ENCODE peak calls at places on chromosomes 3 and 15, in ten cellular contexts. V is thoracic aorta; H is nephron progenitor cell; B is T-helper 9 cell; K is activated CD8-positive, alpha-beta T cell treated with anti-CD3 and anti-CD28 coated beads, Interleukin-2, amount 10 ng/mL, durations not matched to agents 7 days and 5 days; Y is GM10248; O is AG08396; I is GM13977; E is iPS-NIHi11; Q is adrenal gland. N is an unnamed sample.
A peak's percentile ranks its signal among the peaks of the same experiment; 100 is the strongest.

GRCh38 chr3:138188013-138188352 is 882 bp downstream of the ARMC8 start:
- DNase-seq in V (peak; percentile 15), H (no peak), B (no peak), K (no peak), Y (no peak), O (peak; percentile 58), I (no peak), E (no peak), Q (peak; percentile 66), N (no peak)

GRCh38 chr3:113638910-113639309 is 57.5 kb downstream of the USF3 start:
- DNase-seq in V (no peak), H (no peak), B (no peak), K (no peak), Y (no peak), O (no peak), I (no peak), E (no peak), Q (no peak), N (no peak)

GRCh38 chr3:33076952-33077351 is 20.0 kb downstream of the GLB1 start:
- DNase-seq in V (no peak), H (no peak), B (no peak), K (no peak), Y (no peak), O (no peak), I (no peak), E (no peak), Q (no peak), N (no peak)

GRCh38 chr15:78995921-78996780 is 51.3 kb upstream of the CTSH start:
- DNase-seq in V (no peak), H (no peak), B (no peak), K (no peak), Y (no peak), O (no peak), I (no peak), E (no peak), Q (no peak), N (no peak)

GRCh38 chr15:89784686-89784960 is 8.5 kb downstream of the MESP2 start:
- DNase-seq in V (no peak), H (no peak), B (no peak), K (no peak), Y (no peak), O (no peak), I (no peak), E (no peak), Q (no peak), N (no peak)

GRCh38 chr15:93152951-93153350 is 63.9 kb upstream of the RGMA start:
- DNase-seq in V (peak; percentile 17), H (no peak), B (no peak), K (no peak), Y (no peak), O (no peak), I (no peak), E (no peak), Q (peak; percentile 72), N (peak; percentile 85)

GRCh38 chr15:69787791-69788190 is 309.9 kb downstream of the TLE3 start:
- DNase-seq in V (no peak), H (no peak), B (no peak), K (no peak), Y (no peak), O (no peak), I (no peak), E (no peak), Q (no peak), N (no peak)

GRCh38 chr3:53597136-53597915 is 102.9 kb downstream of the CACNA1D start:
- DNase-seq in V (no peak), H (no peak), B (no peak), K (no peak), Y (no peak), O (no peak), I (no peak), E (no peak), Q (peak; percentile 60), N (no peak)

GRCh38 chr3:95048564-95048963 is 985.7 kb downstream of the NSUN3 start:
- DNase-seq in V (no peak), H (no peak), B (no peak), K (no peak), Y (no peak), O (no peak), I (no peak), E (no peak), Q (no peak), N (no peak)

GRCh38 chr3:58027704-58028317 is 19.6 kb downstream of the FLNB start:
- DNase-seq in V (no peak), H (no peak), B (no peak), K (no peak), Y (no peak), O (no peak), I (no peak), E (no peak), Q (no peak), N (no peak)

GRCh38 chr15:79549196-79549595 is 117.1 kb downstream of the MINAR1 start:
- DNase-seq in V (no peak), H (no peak), B (no peak), K (no peak), Y (no peak), O (no peak), I (no peak), E (no peak), Q (peak; percentile 58), N (no peak)

GRCh38 chr15:82540055-82540983 is at the start of gene RPS17:
- DNase-seq in V (peak; percentile 81), H (peak; percentile 98), B (peak; percentile 99), K (peak; percentile 98), Y (peak; percentile 100), O (peak; percentile 99), I (peak; percentile 99), E (peak; percentile 99), Q (peak; percentile 98), N (peak; percentile 98)

GRCh38 chr3:195897853-195898415 is 10.4 kb downstream of the TNK2 start:
- DNase-seq in V (no peak), H (no peak), B (no peak), K (no peak), Y (no peak), O (no peak), I (no peak), E (no peak), Q (no peak), N (no peak)

GRCh38 chr3:114846779-114847178 is 300.3 kb downstream of the ZBTB20 start:
- DNase-seq in V (no peak), H (no peak), B (no peak), K (no peak), Y (no peak), O (peak; percentile 23), I (no peak), E (no peak), Q (no peak), N (no peak)

GRCh38 chr3:104460477-104461406 is 906.0 kb upstream of the ALCAM start:
- DNase-seq in V (no peak), H (no peak), B (no peak), K (no peak), Y (no peak), O (peak; percentile 9), I (no peak), E (peak; percentile 50), Q (no peak), N (no peak)

GRCh38 chr3:57094606-57095005 is 34.1 kb downstream of the SPATA12 start:
- DNase-seq in V (no peak), H (no peak), B (no peak), K (no peak), Y (no peak), O (no peak), I (no peak), E (no peak), Q (no peak), N (no peak)

GRCh38 chr3:196127308-196128040 is 45.6 kb upstream of the TFRC start:
- DNase-seq in V (no peak), H (no peak), B (no peak), K (peak; percentile 56), Y (no peak), O (no peak), I (no peak), E (no peak), Q (no peak), N (no peak)

GRCh38 chr3:98602078-98602678 is 8.8 kb upstream of the CPOX start:
- DNase-seq in V (no peak), H (peak; percentile 13), B (no peak), K (peak; percentile 56), Y (peak; percentile 53), O (peak; percentile 57), I (peak; percentile 51), E (peak; percentile 61), Q (peak; percentile 71), N (no peak)

GRCh38 chr15:95291878-95292472 is 1038.5 kb upstream of the NR2F2 start:
- DNase-seq in V (no peak), H (no peak), B (no peak), K (peak; percentile 26), Y (peak; percentile 31), O (no peak), I (peak; percentile 33), E (peak; percentile 66), Q (no peak), N (no peak)

GRCh38 chr15:40217166-40217785 is 21.6 kb upstream of the PAK6 start:
- DNase-seq in V (no peak), H (peak; percentile 53), B (no peak), K (peak; percentile 62), Y (peak; percentile 64), O (peak; percentile 65), I (peak; percentile 59), E (peak; percentile 75), Q (peak; percentile 74), N (no peak)

GRCh38 chr15:62035256-62035908 is 24.9 kb downstream of the VPS13C start:
- DNase-seq in V (no peak), H (no peak), B (no peak), K (no peak), Y (no peak), O (peak; percentile 20), I (no peak), E (no peak), Q (no peak), N (no peak)

GRCh38 chr15:100733088-100733487 is 130.7 kb downstream of the ASB7 start:
- DNase-seq in V (no peak), H (no peak), B (no peak), K (peak; percentile 7), Y (no peak), O (peak; percentile 58), I (no peak), E (no peak), Q (no peak), N (no peak)

GRCh38 chr3:73734376-73734775 is 109.6 kb upstream of the PDZRN3 start:
- DNase-seq in V (no peak), H (no peak), B (no peak), K (no peak), Y (no peak), O (no peak), I (no peak), E (no peak), Q (no peak), N (no peak)

GRCh38 chr3:44914936-44915335 is 40.5 kb downstream of the TGM4 start:
- DNase-seq in V (no peak), H (no peak), B (no peak), K (no peak), Y (no peak), O (peak; percentile 35), I (no peak), E (peak; percentile 73), Q (no peak), N (no peak)

GRCh38 chr3:169218314-169218983 is 445.1 kb downstream of the MECOM start:
- DNase-seq in V (no peak), H (peak; percentile 40), B (no peak), K (no peak), Y (no peak), O (peak; percentile 36), I (no peak), E (peak; percentile 56), Q (peak; percentile 62), N (no peak)